ENCODE peak calls at places on chromosomes 7 and 10, in eight cellular contexts. D is heart left ventricle, N is prostate gland, Y is IMR-90, A is fibroblast of lung, H is heart right ventricle, W is cardiac muscle cell, L is vagina. F is an unnamed sample.

GRCh38 chr10:25226775-25227682 is 52.2 kb downstream of the GPR158 start:
- DNase-seq in N (no peak), D (peak; percentile 21), H (peak; percentile 13), A (peak; percentile 53), L (no peak), Y (peak; percentile 22), W (peak; percentile 84), F (no peak)

GRCh38 chr10:11035318-11035920 is 17.7 kb downstream of the CELF2 start:
- DNase-seq in D (no peak), Y (peak; percentile 79), A (peak; percentile 82), W (peak; percentile 78), L (no peak), H (no peak), N (no peak), F (peak; percentile 54)

GRCh38 chr10:86252051-86252450 is 114.5 kb downstream of the GRID1 start:
- DNase-seq in A (no peak), L (no peak), H (no peak), N (no peak), D (no peak), Y (no peak), W (no peak), F (no peak)

GRCh38 chr7:101216001-101216859 is 1.2 kb downstream of the PLOD3 start:
- DNase-seq in H (no peak), W (peak; percentile 42), N (no peak), A (no peak), Y (peak; percentile 14), D (no peak), L (no peak), F (no peak)

GRCh38 chr7:30852360-30852709 is 59.3 kb upstream of the AQP1 start:
- DNase-seq in N (no peak), D (no peak), Y (no peak), H (no peak), W (no peak), L (no peak), A (no peak), F (no peak)

GRCh38 chr10:142371-142770 is 7.1 kb downstream of the ZMYND11 start:
- DNase-seq in L (no peak), N (no peak), H (no peak), W (no peak), D (no peak), A (no peak), Y (no peak), F (peak; percentile 2)

GRCh38 chr7:142478479-142479220 is 220.8 kb upstream of the PRSS58 start:
- DNase-seq in H (no peak), N (no peak), D (no peak), W (peak; percentile 74), L (peak; percentile 65), Y (peak; percentile 64), A (peak; percentile 51), F (peak; percentile 54)

GRCh38 chr10:77724820-77725219 is 87.2 kb upstream of the KCNMA1 start:
- DNase-seq in H (no peak), L (no peak), W (no peak), N (no peak), A (no peak), Y (no peak), D (no peak), F (no peak)

GRCh38 chr7:127588019-127588696 is at the start of gene ARF5:
- DNase-seq in W (peak; percentile 88), N (peak; percentile 86), A (peak; percentile 70), Y (peak; percentile 72), H (peak; percentile 93), L (no peak), D (peak; percentile 92), F (no peak)

GRCh38 chr10:77531441-77532001 is 106.1 kb downstream of the KCNMA1 start:
- DNase-seq in L (no peak), W (peak; percentile 56), H (no peak), A (peak; percentile 88), N (no peak), Y (peak; percentile 92), D (no peak), F (peak; percentile 48)

GRCh38 chr10:115827180-115827579 is 445.8 kb downstream of the GFRA1 start:
- DNase-seq in H (no peak), W (peak; percentile 16), Y (peak; percentile 73), L (no peak), D (no peak), N (no peak), A (peak; percentile 88), F (no peak)

GRCh38 chr7:117019786-117020604 is 66.7 kb downstream of the ST7 start:
- DNase-seq in Y (peak; percentile 97), W (peak; percentile 95), H (peak; percentile 50), A (peak; percentile 97), D (peak; percentile 77), L (no peak), N (peak; percentile 61), F (peak; percentile 48)

GRCh38 chr7:126790763-126791162 is 462.0 kb downstream of the GRM8 start:
- DNase-seq in Y (no peak), H (no peak), N (no peak), D (no peak), L (no peak), A (no peak), W (no peak), F (no peak)

DNA sequence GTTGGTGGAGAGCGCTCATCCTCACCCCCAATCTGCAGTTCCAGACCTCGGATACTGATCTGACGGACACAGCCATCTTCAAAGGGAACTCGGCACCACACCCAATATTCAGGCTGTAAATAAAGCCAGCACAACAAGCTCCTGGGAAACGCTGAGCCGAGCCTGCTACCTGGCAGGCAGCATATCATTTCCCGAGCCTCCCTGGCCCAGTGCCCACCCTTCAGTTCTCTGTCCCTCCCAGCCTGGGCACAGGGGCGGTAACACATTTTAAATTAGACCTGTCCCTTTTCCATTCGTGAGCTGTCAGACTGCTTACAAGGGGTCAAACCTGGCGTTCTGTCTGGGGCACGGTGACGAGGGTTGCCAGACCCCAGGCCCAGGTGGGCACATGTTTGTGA is 250.5 kb downstream of the ARHGAP12 start:
- DNase-seq in Y (no peak), H (peak; percentile 45), D (no peak), W (no peak), N (peak; percentile 87), L (no peak), A (no peak), F (no peak)
- H3K27ac ChIP-seq in Y (no peak overlapping the region), H (no peak overlapping the region), D (no peak overlapping the region), W (no peak overlapping the region), N (peak overlapping the region; percentile 23), L (peak overlapping the region; percentile 18), A (no peak overlapping the region), F (no peak overlapping the region)

GRCh38 chr10:33010132-33011037 is 52.4 kb upstream of the ITGB1 start:
- DNase-seq in A (peak; percentile 95), N (peak; percentile 52), D (no peak), W (peak; percentile 88), L (no peak), H (no peak), Y (peak; percentile 86), F (peak; percentile 96)
- TF ChIP-seq CTCF in A (peak; percentile 54), N (no peak), D (peak; percentile 20), W (peak; percentile 67), L (no peak), H (peak; percentile 27), Y (peak; percentile 66), F (peak; percentile 86)

GRCh38 chr7:55031075-55031474 is 12.3 kb downstream of the EGFR start:
- DNase-seq in D (no peak), N (no peak), W (no peak), Y (no peak), L (no peak), A (no peak), H (no peak), F (no peak)
- H3K27ac ChIP-seq in D (no peak overlapping the region), N (no peak overlapping the region), W (no peak overlapping the region), Y (no peak overlapping the region), L (no peak overlapping the region), A (no peak overlapping the region), H (no peak overlapping the region), F (no peak overlapping the region)

DNA sequence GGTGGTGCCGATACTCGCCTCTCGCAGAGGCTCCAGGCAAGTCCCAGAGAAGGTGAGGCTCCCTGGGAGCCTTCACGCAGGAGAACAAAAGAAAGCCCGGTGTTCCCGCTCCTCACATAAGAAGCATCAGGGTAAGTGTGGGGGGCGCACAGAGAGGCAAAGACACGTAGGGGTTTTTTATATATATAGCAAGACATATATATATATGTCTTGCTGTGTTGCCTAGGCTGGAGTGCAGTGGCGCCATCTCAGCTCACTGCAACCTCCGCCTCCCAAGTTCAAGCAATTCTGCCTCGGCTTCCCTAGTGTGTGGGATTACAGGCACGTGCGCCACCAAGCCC is 61.3 kb downstream of the PDIA4 start:
- DNase-seq in A (no peak), W (no peak), N (no peak), H (no peak), D (no peak), L (no peak), Y (no peak), F (no peak)
- TF ChIP-seq CTCF in A (no peak), W (no peak), N (no peak), H (no peak), D (no peak), L (no peak), Y (no peak), F (no peak)

GRCh38 chr7:134646425-134647305 is at the start of gene BPGM:
- DNase-seq in N (peak; percentile 99), W (peak; percentile 100), A (peak; percentile 100), Y (peak; percentile 100), D (peak; percentile 99), H (peak; percentile 93), L (peak; percentile 99), F (peak; percentile 100)
- H3K27ac ChIP-seq in N (peak within 1 kb of the TSS; percentile 75), W (peak within 1 kb of the TSS; percentile 64), A (peak within 1 kb of the TSS; percentile 85), Y (peak within 1 kb of the TSS; percentile 81), D (peak within 1 kb of the TSS; percentile 66), H (peak within 1 kb of the TSS; percentile 77), L (peak within 1 kb of the TSS; percentile 72), F (peak within 1 kb of the TSS; percentile 68)

DNA sequence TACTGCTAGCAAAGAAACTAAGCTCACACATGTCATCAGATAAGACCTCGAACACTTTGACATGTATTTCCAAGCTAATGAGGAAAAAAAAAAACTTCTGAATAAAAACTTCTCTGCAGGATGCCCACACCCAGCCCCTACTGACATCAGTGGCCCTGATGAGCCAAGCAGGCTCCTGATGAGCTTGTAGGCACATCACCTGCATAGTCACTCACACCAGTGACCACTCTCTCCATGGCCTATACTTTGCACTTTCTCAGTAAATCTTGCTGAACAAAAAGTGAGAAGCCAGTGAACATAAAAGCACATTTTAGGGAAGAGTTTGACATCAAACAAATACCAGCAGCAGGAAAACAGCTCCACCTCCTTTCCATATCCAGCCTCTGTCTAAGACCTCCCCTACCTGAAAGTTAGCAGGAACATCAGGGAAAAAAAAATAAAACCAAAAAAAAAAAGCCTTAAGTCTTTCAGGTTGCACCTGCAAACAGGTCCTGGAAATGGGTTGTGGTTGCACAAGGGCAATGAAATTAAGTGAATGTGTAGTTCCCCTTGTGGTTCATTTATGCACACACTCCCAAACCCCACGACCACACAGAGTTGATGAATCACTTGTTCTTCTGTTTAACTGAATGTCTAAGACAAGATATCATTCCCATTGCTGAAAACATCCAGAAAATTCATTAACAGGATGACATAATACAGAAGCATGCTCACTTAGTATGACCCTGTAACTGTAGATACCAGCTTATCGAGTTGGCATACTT is 205.2 kb upstream of the PDE1C start:
- DNase-seq in H (no peak), Y (no peak), D (no peak), W (no peak), A (no peak), N (no peak), L (no peak), F (peak; percentile 55)
- TF ChIP-seq CTCF in H (no peak), Y (no peak), D (no peak), W (no peak), A (no peak), N (no peak), L (no peak), F (peak; percentile 11)

F was measured in foreskin keratinocyte.